ENCODE peak calls at places on chromosomes 6 and 20, in six cellular contexts. M, K, U, C, R and F are unnamed samples.

GRCh38 chr6:161482517-161482903 is 208.6 kb upstream of the AGPAT4 start:
- DNase-seq in K (no peak), R (no peak), C (peak), U (no peak), M (no peak), F (no peak)

GRCh38 chr6:165573671-165574070 is 89.4 kb downstream of the PDE10A start:
- DNase-seq in R (no peak), K (peak), U (no peak), C (peak), M (no peak), F (no peak)

GRCh38 chr6:43878127-43878634 is 108.2 kb downstream of the VEGFA start:
- DNase-seq in U (no peak), R (no peak), M (no peak), C (no peak), K (no peak), F (no peak)

GRCh38 chr6:106085984-106086832 is at the start of gene PRDM1:
- DNase-seq in M (peak), U (peak), R (no peak), K (peak), C (peak), F (peak)

GRCh38 chr6:84872996-84873395 is 108.6 kb upstream of the TBX18 start:
- DNase-seq in U (no peak), M (no peak), R (no peak), K (no peak), C (peak), F (no peak)

GRCh38 chr6:106490974-106491373 is 130.5 kb downstream of the CRYBG1 start:
- DNase-seq in K (no peak), M (no peak), U (no peak), C (no peak), R (no peak), F (no peak)

GRCh38 chr20:57370316-57370715 is 19.3 kb downstream of the RAE1 start:
- DNase-seq in C (no peak), R (no peak), K (no peak), U (no peak), M (no peak), F (no peak)

GRCh38 chr6:39818695-39819094 is 26.5 kb downstream of the DAAM2 start:
- DNase-seq in K (no peak), M (no peak), R (no peak), C (no peak), U (no peak), F (no peak)

GRCh38 chr6:148972481-148972880 is 225.7 kb downstream of the UST start:
- DNase-seq in U (peak), M (no peak), K (no peak), C (peak), R (no peak), F (peak)

GRCh38 chr6:11055127-11055627 is 11.1 kb upstream of the ELOVL2 start:
- DNase-seq in U (no peak), R (no peak), M (no peak), C (no peak), K (no peak), F (no peak)

GRCh38 chr6:36839819-36840379 is 655 bp upstream of the CPNE5 start:
- DNase-seq in R (no peak), U (no peak), M (no peak), C (no peak), K (peak), F (no peak)

GRCh38 chr20:46985671-46986070 is 91.0 kb downstream of the EYA2 start:
- DNase-seq in K (no peak), M (no peak), C (no peak), U (no peak), R (no peak), F (no peak)

GRCh38 chr6:41222513-41222912 is 5.6 kb upstream of the TREML4 start:
- DNase-seq in M (no peak), R (no peak), K (no peak), C (no peak), U (no peak), F (no peak)

GRCh38 chr6:35415065-35415880 is 36.9 kb upstream of the FANCE start:
- DNase-seq in R (peak), M (peak), U (peak), C (peak), K (peak), F (peak)